ENCODE peak calls at places on chromosomes 6 and 20, in seven cellular contexts. G, K, V, R, A, Q and I are unnamed samples.
A peak's percentile ranks its signal among the peaks of the same experiment; 100 is the strongest.

GRCh38 chr6:20424679-20425078 is 23.0 kb downstream of the E2F3 start:
- DNase-seq in R (no peak), V (no peak), A (no peak), Q (peak; percentile 40), G (no peak), K (no peak), I (no peak)

GRCh38 chr6:157434349-157435016 is 53.5 kb downstream of the ZDHHC14 start:
- DNase-seq in K (peak; percentile 43), R (no peak), G (no peak), Q (no peak), A (no peak), V (no peak), I (peak; percentile 15)

GRCh38 chr20:21048841-21049273 is 57.3 kb downstream of the LINC00237 start:
- DNase-seq in R (peak; percentile 66), A (peak; percentile 57), G (no peak), Q (peak; percentile 1), K (peak; percentile 20), V (peak; percentile 39), I (no peak)

GRCh38 chr6:7341989-7342742 is 29.2 kb upstream of the SSR1 start:
- DNase-seq in K (no peak), G (no peak), A (no peak), Q (no peak), V (no peak), R (no peak), I (no peak)

GRCh38 chr20:2693286-2693995 is 861 bp downstream of the EBF4 start:
- DNase-seq in R (peak; percentile 73), G (no peak), K (peak; percentile 44), V (peak; percentile 38), Q (no peak), A (peak; percentile 30), I (no peak)

GRCh38 chr6:79028641-79029314 is 49.3 kb downstream of the PHIP start:
- DNase-seq in K (no peak), Q (peak; percentile 7), R (no peak), G (no peak), A (no peak), V (no peak), I (no peak)

GRCh38 chr6:129671442-129672344 is 38.3 kb downstream of the ARHGAP18 start:
- DNase-seq in G (no peak), V (no peak), K (no peak), R (peak; percentile 82), A (no peak), Q (peak; percentile 35), I (no peak)

GRCh38 chr6:156953478-156954146 is 176.4 kb downstream of the ARID1B start:
- DNase-seq in K (no peak), R (no peak), Q (peak; percentile 99), A (peak; percentile 95), G (peak; percentile 97), V (no peak), I (peak; percentile 94)

GRCh38 chr6:159094444-159095252 is 49.9 kb upstream of the TAGAP start:
- DNase-seq in G (no peak), A (no peak), Q (no peak), R (no peak), K (no peak), V (no peak), I (no peak)

GRCh38 chr6:87029711-87030314 is 65.1 kb downstream of the CGA start:
- DNase-seq in Q (peak; percentile 85), G (peak; percentile 69), A (peak; percentile 36), V (no peak), R (no peak), K (no peak), I (peak; percentile 11)

GRCh38 chr20:50283922-50284810 is 93.5 kb downstream of the CEBPB start:
- DNase-seq in Q (peak; percentile 48), K (no peak), G (peak; percentile 43), V (peak; percentile 79), A (peak; percentile 84), R (peak; percentile 90), I (no peak)

GRCh38 chr20:3661836-3662665 is 1.1 kb downstream of the GFRA4 start:
- DNase-seq in V (no peak), G (no peak), K (no peak), Q (no peak), A (no peak), R (peak; percentile 49), I (no peak)

GRCh38 chr6:167683028-167683862 is 143.5 kb upstream of the AFDN start:
- DNase-seq in R (peak; percentile 57), V (peak; percentile 38), G (peak; percentile 89), K (peak; percentile 65), Q (peak; percentile 95), A (peak; percentile 52), I (no peak)

GRCh38 chr20:63624486-63624885 is 2.4 kb downstream of the GMEB2 start:
- DNase-seq in K (no peak), V (no peak), A (no peak), R (no peak), G (peak; percentile 37), Q (peak; percentile 86), I (no peak)

GRCh38 chr6:119163006-119163405 is 84.5 kb upstream of the FAM184A start:
- DNase-seq in A (no peak), Q (no peak), R (no peak), G (no peak), K (no peak), V (no peak), I (no peak)

GRCh38 chr6:19836799-19837510 is at the start of gene ID4:
- DNase-seq in K (peak; percentile 92), Q (peak; percentile 96), G (peak; percentile 96), V (peak; percentile 89), R (peak; percentile 97), A (no peak), I (peak; percentile 94)

GRCh38 chr6:53042112-53042511 is 23.1 kb upstream of the FBXO9 start:
- DNase-seq in R (no peak), K (no peak), A (peak; percentile 63), G (peak; percentile 92), V (no peak), Q (peak; percentile 84), I (peak; percentile 78)

GRCh38 chr6:133504761-133505160 is 263.6 kb downstream of the EYA4 start:
- DNase-seq in R (no peak), Q (peak; percentile 35), A (no peak), V (no peak), K (no peak), G (peak; percentile 51), I (no peak)

GRCh38 chr6:33204415-33205171 is at the start of gene HSD17B8:
- DNase-seq in A (peak; percentile 95), G (peak; percentile 88), K (peak; percentile 96), V (peak; percentile 96), R (peak; percentile 98), Q (peak; percentile 93), I (peak; percentile 63)

GRCh38 chr20:2946988-2947961 is 74.0 kb downstream of the PTPRA start:
- DNase-seq in V (no peak), G (peak; percentile 75), R (no peak), K (no peak), A (no peak), Q (peak; percentile 95), I (no peak)

GRCh38 chr20:60036346-60037119 is 78.3 kb downstream of the CDH26 start:
- DNase-seq in R (no peak), Q (no peak), G (no peak), A (no peak), V (no peak), K (no peak), I (no peak)

GRCh38 chr6:33812669-33813068 is 8.9 kb upstream of the MLN start:
- DNase-seq in G (peak; percentile 58), K (peak; percentile 33), V (peak; percentile 35), A (peak; percentile 62), R (peak; percentile 80), Q (peak; percentile 67), I (no peak)

GRCh38 chr6:72216222-72217106 is 330.1 kb downstream of the RIMS1 start:
- DNase-seq in K (no peak), V (peak; percentile 66), R (no peak), A (no peak), Q (no peak), G (no peak), I (no peak)

GRCh38 chr6:43627008-43627825 is 1.8 kb downstream of the GTPBP2 start:
- DNase-seq in R (peak; percentile 72), K (peak; percentile 65), Q (peak; percentile 99), G (peak; percentile 96), V (peak; percentile 79), A (peak; percentile 85), I (peak; percentile 95)

DNA sequence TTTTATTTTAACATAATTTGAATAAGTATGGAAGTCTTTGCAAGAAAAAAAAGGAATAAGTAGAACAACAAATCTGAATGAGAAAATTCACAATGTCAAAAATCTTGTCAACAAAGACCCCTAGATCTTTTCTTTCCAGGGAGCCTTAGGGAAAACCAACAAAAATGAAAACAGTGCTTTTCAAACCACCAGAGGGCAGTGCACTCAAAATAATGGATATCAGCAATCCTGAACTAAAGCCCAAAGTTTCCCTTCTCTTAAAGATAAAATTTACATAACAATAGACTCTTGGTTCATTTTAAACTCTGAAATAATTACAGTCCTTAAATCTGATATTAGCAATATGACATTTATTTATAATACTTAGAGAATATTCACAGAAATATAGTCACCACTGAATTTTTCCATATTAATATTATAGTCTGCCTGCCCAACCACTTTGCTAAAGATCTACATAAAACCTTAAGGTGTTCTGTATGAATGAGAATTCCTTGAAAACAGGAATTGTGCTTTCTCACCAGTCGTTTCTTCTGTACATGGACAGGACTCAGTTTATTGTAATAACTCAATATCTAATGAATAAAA is 105.3 kb upstream of the BMP5 start:
- DNase-seq in V (no peak), Q (peak; percentile 64), G (peak; percentile 50), K (no peak), A (peak; percentile 20), R (no peak), I (no peak)
- TF ChIP-seq CTCF in V (no peak), Q (peak; percentile 69), G (peak; percentile 58), K (peak; percentile 75), A (peak; percentile 72), R (peak; percentile 77), I (peak; percentile 60)

GRCh38 chr6:109095036-109095820 is at the start of gene CEP57L1:
- DNase-seq in Q (peak; percentile 98), K (peak; percentile 99), V (peak; percentile 97), A (peak; percentile 89), G (peak; percentile 100), R (peak; percentile 99), I (peak; percentile 92)
- TF ChIP-seq CTCF in Q (no peak), K (no peak), V (no peak), A (no peak), G (no peak), R (no peak), I (peak; percentile 12)

GRCh38 chr6:116218172-116218633 is 35.7 kb downstream of the TSPYL4 start:
- DNase-seq in V (no peak), G (peak; percentile 46), K (no peak), Q (peak; percentile 49), A (no peak), R (no peak), I (no peak)
- TF ChIP-seq CTCF in V (no peak), G (peak; percentile 25), K (peak; percentile 64), Q (peak; percentile 37), A (peak; percentile 72), R (peak; percentile 59), I (peak; percentile 40)

DNA sequence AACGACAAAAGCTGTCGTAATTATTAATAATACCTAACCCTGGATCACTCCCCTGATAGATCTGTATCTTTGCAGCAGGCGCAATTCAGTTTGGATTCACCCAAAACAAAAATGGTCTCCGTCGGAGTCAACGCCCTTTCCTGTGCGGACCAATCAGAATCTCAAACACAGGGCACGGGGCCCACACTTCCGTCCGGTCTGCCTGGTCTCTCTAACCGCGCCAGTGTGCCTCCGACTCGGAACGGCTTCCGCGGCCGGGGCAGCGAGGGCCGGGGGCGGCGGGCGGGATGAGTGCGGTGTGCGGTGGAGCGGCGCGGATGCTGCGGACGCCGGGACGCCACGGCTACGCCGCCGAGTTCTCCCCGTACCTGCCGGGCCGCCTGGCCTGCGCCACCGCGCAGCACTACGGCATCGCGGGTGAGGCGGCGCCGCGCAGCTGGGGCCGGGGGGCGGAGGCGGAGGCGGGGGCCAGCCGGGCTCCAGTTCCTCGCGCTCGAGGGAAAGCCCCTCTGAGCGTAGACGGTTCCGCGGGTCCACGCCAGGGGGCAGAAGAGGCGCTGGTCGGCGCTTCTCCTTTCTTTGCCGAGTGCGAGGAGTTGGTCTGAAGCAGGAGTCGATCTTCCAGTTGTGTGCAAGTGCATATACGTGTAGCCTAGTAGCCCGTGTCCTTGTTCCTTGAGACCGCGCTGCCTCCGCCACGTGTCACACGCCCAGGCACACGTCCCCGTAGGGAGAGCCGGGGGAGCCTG is at the start of gene PEX7:
- DNase-seq in K (peak; percentile 92), A (peak; percentile 94), G (peak; percentile 92), R (peak; percentile 93), V (peak; percentile 93), Q (peak; percentile 96), I (peak; percentile 77)
- TF ChIP-seq CTCF in K (peak; percentile 78), A (peak; percentile 63), G (peak; percentile 73), R (peak; percentile 74), V (no peak), Q (peak; percentile 81), I (peak; percentile 71)